ENCODE peak calls at places on chromosomes 13 and 19, in eight cellular contexts. U, X, W, K, A, L, E and B are unnamed samples.

GRCh38 chr13:112851107-112852046 is 117.6 kb upstream of the MCF2L start:
- DNase-seq in U (no peak), X (no peak), W (no peak), K (no peak), A (no peak), L (peak; percentile 58), E (no peak), B (no peak)

GRCh38 chr19:6491802-6492592 is 10.1 kb downstream of the TUBB4A start:
- DNase-seq in U (no peak), X (no peak), W (no peak), K (no peak), A (no peak), L (peak; percentile 37), E (no peak), B (no peak)

GRCh38 chr19:10270180-10270615 is 722 bp upstream of the ICAM1 start:
- DNase-seq in U (peak; percentile 84), X (peak; percentile 76), W (peak; percentile 72), K (no peak), A (no peak), L (peak; percentile 85), E (peak; percentile 58), B (no peak)

GRCh38 chr13:51122868-51123267 is 11.8 kb upstream of the C13orf42 start:
- DNase-seq in U (no peak), X (no peak), W (no peak), K (no peak), A (no peak), L (no peak), E (no peak), B (no peak)

GRCh38 chr19:2675892-2676291 is 26.6 kb downstream of the GNG7 start:
- DNase-seq in U (no peak), X (peak; percentile 38), W (no peak), K (no peak), A (no peak), L (peak; percentile 32), E (no peak), B (no peak)

GRCh38 chr13:25632166-25632888 is 260.6 kb downstream of the ATP8A2 start:
- DNase-seq in U (no peak), X (no peak), W (no peak), K (no peak), A (no peak), L (peak; percentile 5), E (no peak), B (no peak)

GRCh38 chr13:73720216-73720840 is 413.9 kb downstream of the KLF12 start:
- DNase-seq in U (no peak), X (no peak), W (no peak), K (no peak), A (no peak), L (no peak), E (no peak), B (no peak)

GRCh38 chr13:30581582-30581981 is 36.1 kb upstream of the USPL1 start:
- DNase-seq in U (no peak), X (no peak), W (no peak), K (peak; percentile 30), A (no peak), L (peak; percentile 56), E (no peak), B (peak; percentile 18)

GRCh38 chr19:45632468-45633196 is 6.6 kb downstream of the EML2 start:
- DNase-seq in U (peak; percentile 73), X (peak; percentile 70), W (peak; percentile 80), K (peak; percentile 81), A (peak; percentile 75), L (peak; percentile 99), E (peak; percentile 31), B (peak; percentile 99)

GRCh38 chr19:23999821-24000610 is 85.3 kb downstream of the ZNF726 start:
- DNase-seq in U (no peak), X (no peak), W (no peak), K (no peak), A (no peak), L (peak; percentile 15), E (no peak), B (peak; percentile 57)

GRCh38 chr13:79589605-79590511 is 108.9 kb downstream of the NDFIP2 start:
- DNase-seq in U (no peak), X (no peak), W (no peak), K (no peak), A (no peak), L (no peak), E (no peak), B (peak; percentile 50)

GRCh38 chr19:19081642-19082151 is 17.9 kb downstream of the SLC25A42 start:
- DNase-seq in U (no peak), X (peak; percentile 66), W (no peak), K (no peak), A (no peak), L (peak; percentile 73), E (peak; percentile 42), B (no peak)

GRCh38 chr13:114063545-114064515 is 68.6 kb downstream of the RASA3 start:
- DNase-seq in U (peak; percentile 85), X (peak; percentile 63), W (no peak), K (no peak), A (no peak), L (peak; percentile 93), E (peak; percentile 69), B (no peak)

GRCh38 chr19:44808463-44809371 is at the start of gene BCAM:
- DNase-seq in U (no peak), X (peak; percentile 86), W (peak; percentile 94), K (peak; percentile 93), A (no peak), L (peak; percentile 99), E (peak; percentile 82), B (peak; percentile 79)

GRCh38 chr13:84645196-84646071 is 763.2 kb upstream of the SLITRK1 start:
- DNase-seq in U (no peak), X (no peak), W (no peak), K (no peak), A (peak; percentile 26), L (no peak), E (no peak), B (no peak)

GRCh38 chr19:18856385-18857126 is 24.8 kb downstream of the UPF1 start:
- DNase-seq in U (no peak), X (no peak), W (no peak), K (no peak), A (no peak), L (peak; percentile 99), E (no peak), B (peak; percentile 20)

GRCh38 chr13:98918771-98919170 is 59.1 kb downstream of the DOCK9 start:
- DNase-seq in U (no peak), X (no peak), W (no peak), K (no peak), A (no peak), L (no peak), E (no peak), B (no peak)

GRCh38 chr13:54633461-54633860 is 1604.8 kb downstream of the OLFM4 start:
- DNase-seq in U (no peak), X (no peak), W (no peak), K (no peak), A (no peak), L (no peak), E (no peak), B (no peak)
- H3K27ac ChIP-seq in U (no peak overlapping the region), X (no peak overlapping the region), W (no peak overlapping the region), K (no peak overlapping the region), A (no peak overlapping the region), L (no peak overlapping the region), E (no peak overlapping the region), B (no peak overlapping the region)

GRCh38 chr13:48728876-48729275 is 75.1 kb downstream of the CYSLTR2 start:
- DNase-seq in U (no peak), X (no peak), W (no peak), K (no peak), A (no peak), L (no peak), E (no peak), B (no peak)

GRCh38 chr13:48733739-48734329 is 80.1 kb downstream of the CYSLTR2 start:
- DNase-seq in U (no peak), X (no peak), W (no peak), K (no peak), A (no peak), L (no peak), E (no peak), B (no peak)

GRCh38 chr13:48730971-48731658 is 77.4 kb downstream of the CYSLTR2 start:
- DNase-seq in U (no peak), X (no peak), W (no peak), K (no peak), A (no peak), L (peak; percentile 87), E (no peak), B (peak; percentile 8)

GRCh38 chr13:48728226-48728625 is 74.5 kb downstream of the CYSLTR2 start:
- DNase-seq in U (no peak), X (no peak), W (no peak), K (no peak), A (no peak), L (no peak), E (no peak), B (no peak)

DNA sequence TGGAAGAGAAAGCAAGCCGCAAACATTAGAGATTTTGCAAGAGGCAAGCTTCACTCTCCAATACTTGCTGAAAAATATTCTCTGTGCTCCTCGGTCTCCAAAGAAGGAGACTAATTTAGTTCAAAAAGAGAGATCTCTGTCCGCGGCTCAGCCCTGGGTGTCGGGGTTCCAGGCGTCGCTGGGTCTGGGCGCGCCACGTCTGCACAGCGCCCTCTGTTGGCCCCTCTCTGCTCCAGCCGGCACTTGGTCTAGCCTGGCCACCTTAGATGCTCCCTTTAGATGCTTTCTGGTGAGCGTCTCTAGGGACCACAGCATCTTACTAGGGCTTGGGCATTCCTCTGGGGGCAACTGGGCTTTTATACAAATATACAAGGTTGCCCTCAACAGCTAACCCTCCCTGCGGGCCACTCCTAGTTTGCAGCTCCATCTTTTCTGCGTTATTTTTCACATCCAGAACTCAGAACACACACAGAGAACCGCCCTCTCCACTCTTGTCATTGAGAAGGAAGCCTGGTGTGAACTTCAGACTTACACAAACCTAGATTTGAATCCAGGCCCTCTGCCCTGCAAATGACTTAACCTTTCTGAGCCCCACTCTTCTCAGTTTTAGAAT is 78.3 kb downstream of the CYSLTR2 start:
- DNase-seq in U (no peak), X (peak; percentile 39), W (peak; percentile 85), K (peak; percentile 42), A (no peak), L (no peak), E (peak; percentile 37), B (no peak)
- TF ChIP-seq CTCF in U (no peak), X (peak; percentile 67), W (peak; percentile 66), K (peak; percentile 70), A (peak; percentile 6), L (peak; percentile 58), E (no peak), B (no peak)

DNA sequence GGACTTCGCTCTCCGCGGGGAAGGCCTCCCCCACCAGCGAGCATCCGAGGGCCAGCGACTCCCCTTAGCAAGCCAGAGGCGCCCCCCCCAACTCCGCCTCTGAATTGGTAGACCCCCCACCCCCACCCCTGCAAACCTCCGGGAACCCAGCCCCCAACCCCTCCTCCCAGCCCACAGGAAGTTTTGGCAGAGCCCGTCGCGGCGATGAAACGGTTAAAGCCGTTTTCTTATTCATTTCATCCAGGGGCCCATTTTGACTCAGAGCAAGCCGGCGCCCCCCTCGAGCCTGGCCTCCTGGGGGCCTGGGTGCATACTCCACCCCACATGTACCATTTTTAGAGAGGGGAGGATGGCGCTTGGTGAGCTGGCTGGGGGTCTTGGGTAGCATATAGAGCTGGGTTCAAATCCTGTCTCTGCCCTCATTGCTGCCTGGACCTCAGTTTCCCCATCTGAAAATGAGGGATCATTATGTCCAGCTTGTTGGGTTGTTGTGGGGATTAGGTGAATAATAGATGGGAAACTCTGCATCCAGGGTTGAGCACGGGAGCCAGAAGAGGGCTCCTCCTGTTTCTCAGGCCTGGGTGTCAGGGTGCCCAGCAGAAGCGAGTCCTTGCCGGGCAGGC is 7.9 kb upstream of the JUNB start:
- DNase-seq in U (no peak), X (no peak), W (no peak), K (no peak), A (no peak), L (peak; percentile 86), E (no peak), B (peak; percentile 16)
- H3K27ac ChIP-seq in U (peak overlapping the region; percentile 96), X (peak overlapping the region; percentile 96), W (peak overlapping the region; percentile 99), K (no peak overlapping the region), A (peak overlapping the region; percentile 83), L (peak overlapping the region; percentile 86), E (peak overlapping the region; percentile 99), B (peak overlapping the region; percentile 100)

GRCh38 chr13:63048648-63049047 is 1633.0 kb upstream of the PCDH20 start:
- DNase-seq in U (no peak), X (no peak), W (no peak), K (no peak), A (no peak), L (no peak), E (no peak), B (no peak)
- TF ChIP-seq CTCF in U (no peak), X (no peak), W (no peak), K (no peak), A (peak; percentile 23), L (peak; percentile 8), E (no peak), B (no peak)